ENCODE peak calls at places on chromosome 9, in six cellular contexts. J is PC-3, O is endodermal cell, N is GM23248, R is lung, C is ovary. T is an unnamed sample.

GRCh38 chr9:112059145-112059979 is 115.7 kb downstream of the SUSD1 start:
- DNase-seq in R (no peak), O (no peak), C (no peak), N (peak), J (peak), T (no peak)

GRCh38 chr9:101453776-101454570 is 18.4 kb upstream of the ALDOB start:
- DNase-seq in C (no peak), O (no peak), N (peak), R (no peak), J (no peak), T (no peak)

GRCh38 chr9:3939820-3940219 is 360.0 kb downstream of the GLIS3 start:
- DNase-seq in C (no peak), O (no peak), R (no peak), N (no peak), J (peak), T (no peak)

GRCh38 chr9:124217839-124218437 is 39.8 kb upstream of the NEK6 start:
- DNase-seq in R (no peak), J (no peak), C (no peak), O (peak), N (no peak), T (no peak)

GRCh38 chr9:34259315-34259714 is 69.8 kb downstream of the KIF24 start:
- DNase-seq in R (no peak), N (no peak), J (no peak), C (no peak), O (no peak), T (no peak)

GRCh38 chr9:121292801-121293241 is 24.9 kb downstream of the GSN start:
- DNase-seq in C (peak), R (no peak), N (no peak), J (no peak), O (no peak), T (no peak)

GRCh38 chr9:37035472-37036236 is 1.6 kb upstream of the PAX5 start:
- DNase-seq in R (no peak), J (no peak), C (no peak), O (peak), N (no peak), T (no peak)

GRCh38 chr9:18489861-18490260 is 15.9 kb downstream of the ADAMTSL1 start:
- DNase-seq in N (peak), J (peak), O (no peak), R (no peak), C (no peak), T (no peak)

GRCh38 chr9:76472925-76473324 is 13.9 kb downstream of the GCNT1 start:
- DNase-seq in N (no peak), J (no peak), C (no peak), O (no peak), R (no peak), T (no peak)

GRCh38 chr9:121700165-121700830 is 48.9 kb downstream of the DAB2IP start:
- DNase-seq in R (peak), O (peak), C (peak), N (peak), J (peak), T (peak)

GRCh38 chr9:14909631-14910177 is 524 bp downstream of the FREM1 start:
- DNase-seq in J (peak), C (no peak), O (no peak), N (no peak), R (no peak), T (no peak)

DNA sequence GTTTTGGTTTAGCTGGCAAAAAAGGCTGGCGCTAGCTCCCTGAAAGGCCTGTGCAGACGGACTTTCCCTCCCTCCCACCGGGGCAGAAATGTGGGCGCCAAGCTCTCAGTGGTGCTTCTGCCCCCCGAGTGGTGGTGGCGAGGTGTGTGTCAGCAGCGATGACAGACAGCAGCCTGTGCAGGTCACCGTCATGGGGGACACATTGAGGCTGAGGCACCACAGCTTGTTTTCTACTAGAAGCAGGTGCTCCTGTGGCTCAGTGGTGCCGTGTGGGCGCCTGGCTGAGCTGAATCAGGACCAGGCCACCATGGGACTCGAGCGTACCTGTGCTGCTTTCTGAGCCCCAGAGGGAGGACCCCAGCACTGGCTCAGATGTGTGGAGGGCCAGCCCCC is 6.2 kb downstream of the WNK2 start:
- DNase-seq in J (no peak), N (no peak), C (no peak), R (no peak), O (no peak), T (no peak)
- H3K27ac ChIP-seq in J (no peak), N (no peak), C (no peak), R (no peak), O (no peak), T (no peak)

GRCh38 chr9:98640394-98640793 is 68.3 kb downstream of the GABBR2 start:
- DNase-seq in O (no peak), R (no peak), J (no peak), N (no peak), C (no peak), T (no peak)
- H3K27ac ChIP-seq in O (no peak), R (no peak), J (no peak), N (no peak), C (no peak), T (no peak)

DNA sequence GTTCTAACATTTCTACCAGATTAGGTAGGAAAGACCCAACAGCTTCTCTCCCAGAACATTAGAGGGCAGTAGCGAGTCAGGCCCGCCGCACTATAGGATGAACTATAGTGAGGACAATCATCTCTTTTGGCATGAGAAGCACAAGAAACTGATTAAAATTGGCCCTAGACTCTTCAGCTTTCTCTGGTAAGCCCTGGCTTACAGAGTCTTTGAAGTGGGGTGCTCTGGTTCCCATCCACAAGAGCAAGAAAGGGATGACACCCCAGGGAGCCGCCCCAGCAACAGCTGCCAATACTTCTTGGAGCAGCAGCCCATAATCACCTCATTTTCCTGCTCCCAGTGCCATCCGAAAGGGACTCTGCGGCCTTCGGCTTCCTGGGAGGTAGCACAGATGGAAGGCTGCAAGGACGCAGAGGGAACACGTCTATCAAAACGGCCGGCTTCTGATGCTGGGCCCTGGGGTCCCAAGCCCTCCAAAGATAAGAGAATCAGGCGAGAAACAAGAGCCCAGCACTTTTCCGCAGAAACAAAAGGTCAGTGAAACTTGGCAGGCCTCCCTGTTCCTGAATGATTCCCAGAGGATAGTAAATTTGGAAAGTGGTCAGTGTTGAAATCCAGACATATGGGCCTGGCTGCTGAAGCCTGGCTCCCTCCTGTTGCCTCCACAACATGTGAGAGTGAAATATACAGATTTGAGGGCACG is 69.3 kb downstream of the HSD17B3 start:
- DNase-seq in C (peak), R (no peak), J (peak), O (peak), N (peak), T (peak)
- H3K27ac ChIP-seq in C (no peak), R (peak), J (no peak), O (no peak), N (no peak), T (no peak)

DNA sequence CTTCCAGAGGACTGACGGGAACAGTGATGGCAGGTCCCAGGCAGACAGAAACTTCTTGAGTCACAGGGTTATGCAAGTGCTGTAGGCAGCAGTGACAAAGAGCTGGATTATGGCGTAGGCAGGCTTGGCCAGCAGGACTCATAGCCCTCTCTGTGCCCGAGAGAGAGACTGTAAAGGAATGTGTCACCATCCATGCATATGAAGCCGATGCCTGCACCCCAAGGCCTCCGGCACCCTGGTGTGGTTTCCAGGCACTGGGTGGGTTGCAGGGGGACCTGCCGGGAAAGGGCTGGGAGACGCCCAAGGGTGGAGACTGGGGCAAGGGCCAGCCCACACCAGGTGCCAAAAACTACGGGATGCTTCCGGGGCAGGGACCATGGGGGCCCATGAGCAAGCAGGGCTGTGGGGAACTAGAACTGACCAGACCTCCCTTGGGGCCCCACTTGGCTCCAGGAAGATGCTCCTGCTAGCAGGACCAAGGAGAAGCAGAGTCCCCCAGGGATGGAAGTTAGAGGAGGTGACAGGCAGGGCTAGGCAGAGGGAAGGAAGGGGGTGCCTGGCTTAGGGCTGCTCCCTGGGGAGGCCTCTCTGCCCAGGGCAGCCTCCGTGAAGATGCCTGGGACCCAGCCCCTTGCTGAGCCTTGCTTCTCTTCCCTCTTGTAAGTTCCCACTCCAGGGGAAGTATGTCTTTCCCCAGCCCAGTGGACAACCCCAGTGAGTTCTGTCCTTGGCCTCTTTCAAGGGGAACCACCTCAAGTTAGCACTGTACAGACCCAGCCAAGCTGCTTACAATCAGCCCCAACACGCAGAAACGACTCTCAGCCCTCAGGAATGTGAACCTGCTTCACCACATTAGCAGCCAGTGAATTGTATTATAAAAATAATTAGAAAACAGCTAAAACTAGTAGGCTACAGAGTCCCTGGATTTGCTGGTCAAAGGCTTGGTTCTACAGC is 10.5 kb upstream of the IPPK start:
- DNase-seq in R (no peak), C (peak), J (no peak), N (peak), O (peak), T (no peak)
- H3K27ac ChIP-seq in R (no peak), C (no peak), J (no peak), N (peak), O (no peak), T (no peak)

GRCh38 chr9:88379352-88379751 is 8.9 kb upstream of the SPIN1 start:
- DNase-seq in O (peak), R (no peak), C (no peak), J (no peak), N (no peak), T (no peak)

GRCh38 chr9:88378317-88378716 is 9.9 kb upstream of the SPIN1 start:
- DNase-seq in N (peak), R (no peak), O (peak), C (no peak), J (no peak), T (no peak)

GRCh38 chr9:88380118-88380517 is 8.1 kb upstream of the SPIN1 start:
- DNase-seq in O (no peak), R (no peak), C (no peak), N (no peak), J (no peak), T (no peak)
- H3K27ac ChIP-seq in O (no peak), R (no peak), C (no peak), N (no peak), J (no peak), T (no peak)